ENCODE peak calls at places on chromosome 12, in four cellular contexts. M is K562, S is H1, Y is HepG2. I is an unnamed sample.
A peak's percentile ranks its signal among the peaks of the same experiment; 100 is the strongest.

GRCh38 chr12:6416596-6416995 is 28.2 kb upstream of the CD27 start:
- DNase-seq in M (no peak), S (no peak), Y (no peak), I (no peak)

GRCh38 chr12:69563166-69563762 is 22.0 kb upstream of the CCT2 start:
- DNase-seq in M (no peak), S (no peak), Y (no peak), I (no peak)

GRCh38 chr12:113030875-113031525 is 25.5 kb upstream of the DTX1 start:
- DNase-seq in M (peak; percentile 42), S (peak; percentile 51), Y (peak; percentile 45), I (peak; percentile 82)

GRCh38 chr12:132275110-132275531 is 54.3 kb downstream of the GALNT9 start:
- DNase-seq in M (peak; percentile 63), S (peak; percentile 64), Y (peak; percentile 16), I (peak; percentile 82)

GRCh38 chr12:131028587-131029338 is 75.1 kb downstream of the ADGRD1 start:
- DNase-seq in M (no peak), S (no peak), Y (no peak), I (no peak)

GRCh38 chr12:47078733-47079364 is 572 bp upstream of the PCED1B start:
- DNase-seq in M (peak; percentile 10), S (no peak), Y (no peak), I (no peak)

GRCh38 chr12:117671734-117672133 is 297.1 kb downstream of the KSR2 start:
- DNase-seq in M (peak; percentile 76), S (peak; percentile 87), Y (peak; percentile 5), I (peak; percentile 29)

GRCh38 chr12:84315926-84316325 is 596.7 kb downstream of the SLC6A15 start:
- DNase-seq in M (no peak), S (no peak), Y (no peak), I (no peak)

GRCh38 chr12:121966959-121967358 is 48.6 kb downstream of the CFAP251 start:
- DNase-seq in M (no peak), S (no peak), Y (no peak), I (no peak)

GRCh38 chr12:93729934-93730333 is 52.8 kb downstream of the CRADD start:
- DNase-seq in M (no peak), S (no peak), Y (no peak), I (no peak)

GRCh38 chr12:95763809-95764253 is 26.7 kb downstream of the NTN4 start:
- DNase-seq in M (no peak), S (no peak), Y (peak; percentile 48), I (peak; percentile 52)

GRCh38 chr12:47067778-47068431 is 11.5 kb upstream of the PCED1B start:
- DNase-seq in M (no peak), S (no peak), Y (no peak), I (no peak)

DNA sequence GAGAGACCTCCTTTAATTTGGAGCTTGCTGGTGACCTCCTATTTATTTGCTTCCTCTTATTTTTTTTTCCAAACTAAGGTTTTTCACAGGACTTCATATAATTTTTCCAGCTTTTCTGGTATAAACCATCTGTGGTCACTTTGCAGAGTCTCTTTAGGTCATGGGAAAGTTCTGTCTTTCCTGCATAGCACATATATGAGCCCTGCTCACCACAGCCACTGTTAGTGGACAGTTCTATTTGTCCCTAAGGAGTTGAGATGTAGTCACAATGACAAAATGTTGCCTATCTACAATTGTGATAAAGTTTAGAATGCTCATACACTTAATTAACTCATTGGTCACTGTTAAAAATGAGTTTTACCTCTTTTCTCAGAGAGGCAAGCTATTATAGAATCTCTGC is 53.7 kb upstream of the LDHB start:
- DNase-seq in M (no peak), S (no peak), Y (no peak), I (no peak)
- TF ChIP-seq ATF3 in M (no peak), S (no peak), Y (no peak), I (no peak)

GRCh38 chr12:52834727-52835001 is 553 bp upstream of the KRT79 start:
- DNase-seq in M (no peak), S (no peak), Y (no peak), I (no peak)

GRCh38 chr12:52836491-52837175 is 2.5 kb upstream of the KRT79 start:
- DNase-seq in M (no peak), S (no peak), Y (no peak), I (no peak)

GRCh38 chr12:52835271-52836041 is 1.3 kb upstream of the KRT79 start:
- DNase-seq in M (peak; percentile 15), S (no peak), Y (no peak), I (no peak)

GRCh38 chr12:52837341-52837741 is 3.2 kb upstream of the KRT79 start:
- DNase-seq in M (no peak), S (no peak), Y (no peak), I (no peak)

GRCh38 chr12:52836042-52836466 is 1.9 kb upstream of the KRT79 start:
- DNase-seq in M (peak; percentile 50), S (no peak), Y (no peak), I (no peak)
- TF ChIP-seq FOSL1 in M (peak; percentile 82), S (no peak), Y (no peak), I (no peak)

GRCh38 chr12:27123642-27124041 is 41.3 kb upstream of the C12orf71 start:
- DNase-seq in M (peak; percentile 27), S (no peak), Y (peak; percentile 27), I (no peak)

GRCh38 chr12:27119797-27120196 is 37.4 kb upstream of the C12orf71 start:
- DNase-seq in M (no peak), S (no peak), Y (no peak), I (no peak)
- TF ChIP-seq ATF3 in M (no peak), S (no peak), Y (no peak), I (no peak)

DNA sequence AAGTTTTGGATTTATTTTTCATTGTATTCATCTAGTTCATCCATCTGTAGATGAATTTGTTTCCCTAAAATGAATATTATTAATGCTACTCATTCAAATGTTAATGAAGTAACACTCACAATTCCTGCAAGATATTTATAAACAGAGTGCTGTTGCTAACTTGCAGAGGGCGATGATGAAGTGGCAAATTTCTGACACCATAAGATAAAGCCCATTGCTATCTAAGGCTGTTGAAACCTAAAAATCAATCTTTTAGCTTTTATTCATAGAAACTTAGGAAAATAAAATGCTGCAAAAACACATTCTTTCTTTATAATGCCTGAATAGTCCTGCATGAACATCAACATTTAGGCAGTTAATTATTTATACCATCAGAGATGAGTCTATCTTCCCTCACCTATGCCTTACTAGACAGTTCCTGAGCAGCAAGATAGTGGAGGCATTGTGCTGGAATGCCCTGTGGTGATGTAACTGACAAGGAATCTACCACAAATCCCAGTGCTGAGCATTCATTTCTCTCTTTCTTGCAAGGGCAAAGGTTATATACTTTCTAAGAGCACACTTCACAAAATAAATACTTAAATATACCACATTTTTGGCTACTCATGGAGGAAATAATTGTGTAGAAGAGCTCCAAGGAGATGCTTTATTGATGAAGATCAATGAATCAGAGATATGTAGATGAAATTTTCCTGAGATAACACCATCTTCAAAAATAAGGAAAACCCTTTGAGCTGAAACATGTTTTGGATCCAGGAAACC is 57.6 kb downstream of the LMNTD1 start:
- DNase-seq in M (no peak), S (no peak), Y (peak; percentile 41), I (no peak)
- TF ChIP-seq FOSL1 in M (no peak), S (no peak), Y (no peak), I (no peak)

DNA sequence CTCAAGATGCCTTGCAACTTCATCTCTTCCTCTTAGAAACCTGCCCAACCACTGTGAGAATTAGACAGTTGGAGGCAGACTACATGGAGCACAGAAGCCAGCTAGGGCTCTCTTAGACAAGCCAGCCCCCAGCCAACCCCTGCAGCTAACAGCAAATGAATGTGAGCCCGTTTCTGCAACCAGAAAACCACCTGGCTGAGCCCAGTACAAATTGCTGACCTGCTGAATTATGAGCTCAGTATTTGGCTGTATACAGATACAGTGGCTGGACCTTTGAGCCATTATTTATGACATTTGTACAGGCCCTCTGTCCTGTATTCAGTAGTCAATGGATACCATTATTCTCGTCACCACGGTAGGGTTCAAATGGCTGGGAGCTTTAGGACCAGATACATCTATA is 112.9 kb downstream of the TBX5 start:
- DNase-seq in M (no peak), S (no peak), Y (no peak), I (no peak)
- TF ChIP-seq ATF3 in M (no peak), S (no peak), Y (no peak), I (no peak)

GRCh38 chr12:101700299-101700820 is 2.9 kb downstream of the CHPT1 start:
- DNase-seq in M (no peak), S (no peak), Y (no peak), I (no peak)

GRCh38 chr12:101698782-101699347 is 1.4 kb downstream of the CHPT1 start:
- DNase-seq in M (peak; percentile 18), S (no peak), Y (no peak), I (no peak)

GRCh38 chr12:101696477-101697196 is 803 bp upstream of the CHPT1 start:
- DNase-seq in M (peak; percentile 77), S (no peak), Y (peak; percentile 88), I (no peak)

GRCh38 chr12:101697197-101697929 is at the start of gene CHPT1:
- DNase-seq in M (peak; percentile 95), S (peak; percentile 82), Y (peak; percentile 81), I (no peak)

DNA sequence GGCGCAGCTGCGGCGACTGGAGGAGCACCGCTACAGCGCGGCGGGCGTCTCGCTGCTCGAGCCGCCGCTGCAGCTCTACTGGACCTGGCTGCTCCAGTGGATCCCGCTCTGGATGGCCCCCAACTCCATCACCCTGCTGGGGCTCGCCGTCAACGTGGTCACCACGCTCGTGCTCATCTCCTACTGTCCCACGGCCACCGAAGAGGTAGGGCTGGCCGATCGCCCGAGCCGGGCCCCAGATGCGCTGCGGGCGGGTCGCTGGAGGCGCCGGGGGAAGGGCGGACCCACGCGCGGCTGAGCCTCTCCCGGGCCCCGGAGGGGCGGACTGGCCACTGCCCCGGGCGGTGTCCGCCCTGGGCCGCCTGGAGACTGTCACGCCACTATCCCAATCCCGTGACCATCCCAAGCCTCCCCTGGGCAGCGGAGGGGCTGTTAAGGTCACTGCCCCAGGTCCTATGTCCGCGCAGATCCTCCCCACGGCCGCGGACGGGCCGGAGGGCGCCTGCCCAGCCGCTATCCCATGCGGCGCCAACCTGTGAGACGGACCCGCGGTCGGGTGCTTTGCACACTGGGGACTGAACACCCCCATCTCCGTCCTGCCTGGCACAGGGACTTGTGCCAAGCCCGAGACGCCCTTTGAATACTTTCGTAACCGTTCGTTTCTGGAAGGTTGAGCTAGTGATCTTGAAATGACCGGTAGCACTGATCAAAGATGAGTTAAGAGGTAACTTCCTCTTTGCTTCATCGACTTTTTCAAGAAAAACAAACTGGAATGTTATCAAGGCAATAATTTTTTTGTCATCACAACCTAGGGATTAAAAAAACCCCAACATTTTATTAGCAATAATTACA is 716 bp downstream of the CHPT1 start:
- DNase-seq in M (peak; percentile 52), S (no peak), Y (peak; percentile 22), I (no peak)
- TF ChIP-seq FOSL1 in M (no peak), S (no peak), Y (no peak), I (no peak)

DNA sequence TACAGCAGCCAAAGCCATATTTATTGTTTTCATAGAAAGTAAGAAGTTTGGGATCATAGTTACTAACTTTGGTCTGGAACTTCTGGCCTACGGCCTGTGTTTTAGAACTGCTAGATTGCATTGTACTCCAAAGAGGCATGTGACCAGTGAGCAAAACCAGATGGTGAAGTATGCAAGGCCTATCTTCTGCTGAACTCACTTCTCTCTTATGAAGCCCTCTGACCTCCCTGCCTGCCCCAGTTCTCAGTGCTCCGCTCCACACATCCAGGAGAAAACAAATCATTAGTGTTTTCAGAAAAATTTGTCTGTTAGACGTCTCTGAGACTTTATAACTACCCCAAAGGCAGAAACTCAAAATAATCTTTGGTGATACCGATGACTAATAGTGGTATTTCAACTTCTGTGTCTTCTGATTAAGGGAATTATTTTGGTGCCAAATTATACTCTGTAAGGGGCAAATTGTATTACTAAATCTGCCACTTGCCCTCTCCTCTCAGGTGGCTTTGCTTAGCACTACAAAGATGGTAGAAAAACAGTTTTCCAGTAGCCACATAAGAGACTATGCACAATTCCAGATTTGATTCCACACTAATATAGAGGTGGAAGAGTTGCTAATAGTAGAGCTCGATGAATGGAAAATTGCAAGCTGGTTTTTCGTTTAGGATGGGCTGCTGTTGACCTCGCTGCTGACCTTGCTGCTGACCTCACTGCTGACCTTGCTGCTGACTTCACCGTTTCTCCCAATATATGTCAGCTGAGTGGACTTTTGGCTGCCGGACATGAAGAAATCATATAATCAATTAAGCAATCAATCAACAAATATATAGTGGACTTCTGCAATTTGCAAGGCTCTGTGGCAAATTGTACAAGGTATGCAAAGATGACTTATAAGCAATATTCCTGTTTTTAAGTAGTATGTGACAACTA is 147.5 kb downstream of the KITLG start:
- DNase-seq in M (no peak), S (no peak), Y (no peak), I (no peak)
- TF ChIP-seq ATF3 in M (no peak), S (no peak), Y (no peak), I (no peak)

I was measured in HCT116.